ENCODE peak calls at places on chromosome 6, in four cellular contexts. Y is fibroblast of lung, K is HL-60, E is dorsolateral prefrontal cortex. X is an unnamed sample.

GRCh38 chr6:160972111-160972510 is 19.5 kb upstream of the MAP3K4 start:
- DNase-seq in E (no peak), K (no peak), Y (peak), X (peak)

GRCh38 chr6:166306378-166307081 is 1.7 kb downstream of the PRR18 start:
- DNase-seq in E (no peak), K (no peak), Y (no peak), X (no peak)

GRCh38 chr6:33748851-33749250 is 2.1 kb upstream of the IP6K3 start:
- DNase-seq in K (no peak), E (no peak), Y (no peak), X (no peak)

GRCh38 chr6:128271011-128271410 is 249.4 kb downstream of the PTPRK start:
- DNase-seq in Y (no peak), E (no peak), K (no peak), X (no peak)

GRCh38 chr6:46850781-46851180 is 57.6 kb downstream of the MEP1A start:
- DNase-seq in Y (peak), E (no peak), K (no peak), X (no peak)

GRCh38 chr6:36997811-36998722 is 7.4 kb upstream of the FGD2 start:
- DNase-seq in Y (no peak), K (no peak), E (peak), X (no peak)

GRCh38 chr6:130296854-130297253 is 69.0 kb upstream of the TMEM200A start:
- DNase-seq in K (no peak), Y (no peak), E (no peak), X (no peak)

GRCh38 chr6:31060162-31060561 is 49.9 kb downstream of the MUC22 start:
- DNase-seq in Y (no peak), E (no peak), K (no peak), X (no peak)

GRCh38 chr6:103791458-103791857 is 1068.3 kb downstream of the HACE1 start:
- DNase-seq in Y (no peak), E (no peak), K (no peak), X (no peak)

GRCh38 chr6:4723383-4723782 is 52.8 kb upstream of the CDYL start:
- DNase-seq in K (no peak), Y (no peak), E (no peak), X (no peak)

GRCh38 chr6:130405549-130405948 is 39.7 kb downstream of the TMEM200A start:
- DNase-seq in E (no peak), Y (no peak), K (no peak), X (no peak)

GRCh38 chr6:107628878-107629277 is 139.0 kb downstream of the SOBP start:
- DNase-seq in E (no peak), Y (no peak), K (no peak), X (no peak)
- H3K27ac ChIP-seq in E (peak), Y (no peak), K (no peak), X (no peak)

DNA sequence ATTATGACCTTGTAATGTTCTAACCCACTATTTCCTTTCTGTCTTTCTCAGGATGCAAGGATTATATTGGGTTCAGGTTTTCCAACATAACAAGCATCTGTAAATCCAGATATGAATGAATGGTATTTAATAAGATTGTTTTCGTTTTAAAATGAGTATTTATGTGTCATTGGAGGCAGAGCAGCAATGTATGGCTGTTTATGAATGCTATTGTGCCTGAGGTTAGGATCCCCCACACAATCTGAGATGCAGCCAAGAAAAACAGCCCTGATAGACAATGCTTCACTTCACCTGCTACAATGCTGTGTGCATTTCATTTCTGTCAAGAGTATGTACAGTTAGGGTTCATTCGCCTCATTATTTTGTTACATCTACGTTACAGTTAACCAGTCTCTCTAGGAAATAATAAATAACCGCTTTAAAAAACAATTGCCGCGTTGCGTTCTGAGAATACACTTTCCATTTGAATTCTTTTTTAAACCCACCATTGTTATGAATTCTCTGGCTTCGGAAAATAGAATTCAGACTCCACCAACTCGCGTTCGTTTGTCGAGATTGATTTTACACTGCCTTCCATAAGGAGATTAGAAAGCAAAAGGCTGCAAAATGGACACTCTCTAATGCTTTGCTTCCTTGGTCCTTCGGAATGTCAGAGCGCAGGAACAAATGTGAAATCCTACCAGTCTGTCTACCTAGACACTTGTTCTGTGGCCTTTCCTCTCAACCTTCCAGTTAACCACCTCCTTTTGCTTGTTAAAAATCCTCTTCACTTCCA is 19.5 kb downstream of the TFAP2A start:
- DNase-seq in Y (no peak), K (no peak), E (no peak), X (peak)
- H3K27ac ChIP-seq in Y (no peak), K (no peak), E (no peak), X (peak)

GRCh38 chr6:39063520-39063919 is 14.9 kb downstream of the GLP1R start:
- DNase-seq in K (no peak), Y (no peak), E (no peak), X (no peak)

GRCh38 chr6:39061182-39061581 is 12.6 kb downstream of the GLP1R start:
- DNase-seq in Y (no peak), E (no peak), K (no peak), X (no peak)

GRCh38 chr6:39061588-39061987 is 13.0 kb downstream of the GLP1R start:
- DNase-seq in E (no peak), K (no peak), Y (no peak), X (no peak)

GRCh38 chr6:39060467-39061160 is 12.0 kb downstream of the GLP1R start:
- DNase-seq in Y (no peak), K (no peak), E (no peak), X (no peak)

GRCh38 chr6:39062014-39062740 is 13.6 kb downstream of the GLP1R start:
- DNase-seq in E (no peak), Y (no peak), K (no peak), X (no peak)
- H3K27ac ChIP-seq in E (no peak), Y (no peak), K (no peak), X (no peak)

GRCh38 chr6:24197892-24198291 is 71.9 kb downstream of the NRSN1 start:
- DNase-seq in Y (no peak), E (no peak), K (no peak), X (no peak)
- H3K27ac ChIP-seq in Y (no peak), E (no peak), K (no peak), X (no peak)

DNA sequence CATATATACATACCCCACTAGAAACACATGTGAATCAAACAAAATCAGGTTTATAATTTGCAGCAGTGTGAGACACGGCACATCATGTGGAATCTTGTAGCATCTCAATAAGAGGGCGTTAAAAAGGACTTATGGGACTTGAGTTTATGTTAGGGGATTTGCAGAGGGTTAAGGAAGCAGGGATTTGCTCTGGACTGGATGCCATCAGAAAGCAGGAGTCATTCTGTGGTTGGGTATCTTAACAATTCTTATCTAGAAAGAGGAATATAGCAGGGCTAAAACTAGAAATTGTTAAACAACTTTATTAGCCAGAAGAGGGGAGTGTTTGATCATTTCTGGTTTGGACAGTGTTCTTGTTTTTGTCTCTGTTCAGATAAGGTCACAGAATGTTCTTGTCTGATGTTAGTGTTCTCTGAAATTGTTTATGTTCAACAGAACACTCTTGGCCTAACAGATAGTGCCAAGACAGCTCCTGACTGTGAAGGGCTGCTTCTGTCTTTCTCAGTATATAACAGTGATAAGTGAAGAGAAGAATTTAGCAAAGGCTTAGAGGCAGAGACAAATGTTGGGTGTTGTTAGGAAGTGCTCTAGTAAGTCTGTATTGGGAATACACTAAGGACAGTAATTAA is 39.2 kb downstream of the LIN28B start:
- DNase-seq in E (no peak), Y (peak), K (no peak), X (peak)
- H3K27ac ChIP-seq in E (no peak), Y (no peak), K (no peak), X (no peak)

GRCh38 chr6:137879301-137879700 is 12.2 kb downstream of the TNFAIP3 start:
- DNase-seq in K (no peak), E (no peak), Y (no peak), X (peak)

GRCh38 chr6:137880633-137881521 is 13.8 kb downstream of the TNFAIP3 start:
- DNase-seq in K (no peak), Y (no peak), E (no peak), X (no peak)

GRCh38 chr6:137881522-137881886 is 14.4 kb downstream of the TNFAIP3 start:
- DNase-seq in E (no peak), Y (no peak), K (no peak), X (peak)

GRCh38 chr6:137878810-137879285 is 11.8 kb downstream of the TNFAIP3 start:
- DNase-seq in K (no peak), Y (no peak), E (no peak), X (peak)

GRCh38 chr6:137879885-137880430 is 12.9 kb downstream of the TNFAIP3 start:
- DNase-seq in Y (no peak), K (no peak), E (no peak), X (no peak)
- H3K27ac ChIP-seq in Y (no peak), K (no peak), E (no peak), X (no peak)

GRCh38 chr6:111781055-111781708 is 92.1 kb downstream of the FYN start:
- DNase-seq in Y (peak), E (no peak), K (no peak), X (peak)
- H3K27ac ChIP-seq in Y (no peak), E (no peak), K (no peak), X (no peak)

GRCh38 chr6:114989279-114989964 is 646.6 kb upstream of the HS3ST5 start:
- DNase-seq in K (peak), Y (no peak), E (no peak), X (no peak)
- H3K27ac ChIP-seq in K (peak), Y (no peak), E (no peak), X (no peak)

DNA sequence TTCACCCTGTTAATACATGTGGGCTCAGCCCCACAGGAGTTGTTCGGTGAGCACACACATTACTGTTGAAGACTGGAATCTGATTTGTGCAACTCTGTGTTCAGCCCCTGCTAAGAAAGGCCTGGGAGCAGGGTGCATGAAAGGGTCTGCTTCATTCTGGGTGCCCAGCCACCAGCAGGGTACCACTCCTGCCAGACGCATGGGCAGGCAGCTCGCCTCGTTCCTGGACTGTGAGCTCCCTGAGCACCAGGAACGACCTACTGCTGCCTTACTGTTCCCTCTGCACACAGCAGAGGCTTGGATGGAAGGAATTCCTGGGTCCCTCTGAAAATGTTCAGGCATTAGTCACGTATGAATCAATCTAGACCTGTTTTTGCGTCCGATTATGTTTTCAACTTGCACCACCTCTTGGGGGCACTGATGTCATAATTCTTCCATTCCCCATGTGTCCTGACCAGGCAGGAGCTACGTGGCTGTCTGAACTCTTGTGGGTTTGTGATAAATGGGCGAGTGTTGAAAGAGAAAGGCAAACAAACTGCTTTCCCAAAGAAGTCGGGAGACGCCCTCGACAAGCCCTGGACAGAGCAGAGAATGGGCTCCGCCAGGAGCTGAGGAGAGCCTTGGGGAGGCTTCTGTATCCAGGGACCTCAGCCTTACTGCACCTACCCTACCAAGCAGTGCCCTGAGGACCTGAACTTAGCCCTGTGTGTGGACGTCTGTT is 123.9 kb downstream of the LY86 start:
- DNase-seq in E (no peak), Y (peak), K (peak), X (peak)
- H3K27ac ChIP-seq in E (no peak), Y (peak), K (peak), X (peak)

X was measured in foreskin keratinocyte.